ENCODE peak calls at places on chromosomes 3 and 15, in five cellular contexts. V is RPMI7951, X is heart right ventricle, P is MM.1S, G is EL. C is an unnamed sample.

GRCh38 chr15:69305933-69306568 is 7.3 kb downstream of the PAQR5 start:
- DNase-seq in V (no peak), X (no peak), P (no peak), G (no peak), C (no peak)

GRCh38 chr3:50609071-50609742 is 2.4 kb downstream of the CISH start:
- DNase-seq in V (no peak), X (no peak), P (no peak), G (no peak), C (no peak)

GRCh38 chr15:79067969-79068368 is 22.6 kb downstream of the RASGRF1 start:
- DNase-seq in V (no peak), X (no peak), P (no peak), G (no peak), C (no peak)

GRCh38 chr3:166444336-166444735 is 607.1 kb upstream of the BCHE start:
- DNase-seq in V (no peak), X (no peak), P (no peak), G (no peak), C (no peak)

GRCh38 chr15:38065721-38066120 is 131.3 kb downstream of the TMCO5A start:
- DNase-seq in V (no peak), X (no peak), P (no peak), G (no peak), C (no peak)

GRCh38 chr15:45456212-45457106 is 66.1 kb downstream of the SLC30A4 start:
- DNase-seq in V (peak), X (peak), P (no peak), G (peak), C (no peak)

GRCh38 chr3:20027136-20027535 is 13.1 kb upstream of the KAT2B start:
- DNase-seq in V (no peak), X (no peak), P (no peak), G (no peak), C (no peak)

GRCh38 chr3:115660646-115661442 is 37.5 kb downstream of the GAP43 start:
- DNase-seq in V (no peak), X (peak), P (no peak), G (no peak), C (no peak)

GRCh38 chr15:74242296-74242929 is 6.3 kb downstream of the CCDC33 start:
- DNase-seq in V (peak), X (no peak), P (no peak), G (peak), C (no peak)

GRCh38 chr3:133540896-133541674 is 32.4 kb upstream of the CDV3 start:
- DNase-seq in V (peak), X (no peak), P (peak), G (peak), C (no peak)

GRCh38 chr3:36957862-36958686 is 13.2 kb upstream of the TRANK1 start:
- DNase-seq in V (peak), X (no peak), P (no peak), G (peak), C (no peak)